ENCODE peak calls at places on chromosome 22, in five cellular contexts. N is tibial artery, D is DND-41, M is Caco-2, J is fibroblast of lung. L is an unnamed sample.
A peak's percentile ranks its signal among the peaks of the same experiment; 100 is the strongest.

GRCh38 chr22:37284807-37285355 is 2.6 kb downstream of the CYTH4 start:
- DNase-seq in N (peak; percentile 70), D (peak; percentile 58), M (no peak), J (no peak), L (no peak)

GRCh38 chr22:32764330-32765116 is 37.0 kb upstream of the TIMP3 start:
- DNase-seq in J (peak; percentile 95), D (no peak), N (peak; percentile 86), M (no peak), L (no peak)

GRCh38 chr22:29080061-29080975 is 7.5 kb downstream of the KREMEN1 start:
- DNase-seq in N (peak; percentile 56), M (no peak), D (no peak), J (no peak), L (peak; percentile 72)

GRCh38 chr22:38569972-38570840 is at the start of gene DMC1:
- DNase-seq in J (peak; percentile 84), D (peak; percentile 97), M (peak; percentile 96), N (peak; percentile 91), L (peak; percentile 92)

GRCh38 chr22:42702675-42703074 is 18.0 kb downstream of the A4GALT start:
- DNase-seq in D (no peak), N (no peak), J (no peak), M (no peak), L (no peak)

GRCh38 chr22:20464096-20464614 is 26.5 kb upstream of the SCARF2 start:
- DNase-seq in J (no peak), D (no peak), M (no peak), N (no peak), L (no peak)

GRCh38 chr22:24836282-24836681 is 30.3 kb downstream of the SGSM1 start:
- DNase-seq in N (no peak), J (peak; percentile 3), D (no peak), M (no peak), L (no peak)

GRCh38 chr22:48494256-48494967 is 1333.3 kb downstream of the BRD1 start:
- DNase-seq in D (no peak), N (no peak), J (no peak), M (peak; percentile 11), L (no peak)

GRCh38 chr22:37281195-37281594 is 1.1 kb upstream of the CYTH4 start:
- DNase-seq in J (no peak), D (no peak), N (no peak), M (no peak), L (no peak)

GRCh38 chr22:20641919-20642579 is 131.9 kb upstream of the SERPIND1 start:
- DNase-seq in D (no peak), J (no peak), N (no peak), M (no peak), L (no peak)

GRCh38 chr22:38163844-38164577 is 17.6 kb downstream of the PLA2G6 start:
- DNase-seq in D (no peak), N (no peak), M (peak; percentile 84), J (no peak), L (no peak)

GRCh38 chr22:25076281-25076680 is 123.4 kb upstream of the CRYBB3 start:
- DNase-seq in J (no peak), D (no peak), M (no peak), N (no peak), L (no peak)

GRCh38 chr22:47810505-47811500 is 1048.4 kb downstream of the TBC1D22A start:
- DNase-seq in D (no peak), J (no peak), N (no peak), M (no peak), L (no peak)

GRCh38 chr22:43148581-43148980 is 2.8 kb upstream of the TSPO start:
- DNase-seq in N (no peak), M (no peak), D (no peak), J (no peak), L (no peak)

GRCh38 chr22:40602231-40602630 is 34.3 kb downstream of the MRTFA start:
- DNase-seq in D (no peak), J (peak; percentile 8), M (no peak), N (no peak), L (no peak)

GRCh38 chr22:33380789-33381530 is 322.8 kb upstream of the SYN3 start:
- DNase-seq in J (peak; percentile 57), D (no peak), M (no peak), N (no peak), L (no peak)

GRCh38 chr22:40603088-40603605 is 33.4 kb downstream of the MRTFA start:
- DNase-seq in J (peak; percentile 64), D (no peak), M (no peak), N (no peak), L (peak; percentile 43)

GRCh38 chr22:29031236-29031982 is 30.2 kb downstream of the C22orf31 start:
- DNase-seq in J (peak; percentile 95), N (peak; percentile 76), D (no peak), M (no peak), L (no peak)

GRCh38 chr22:39664485-39665200 is 94.1 kb downstream of the CACNA1I start:
- DNase-seq in N (no peak), M (peak; percentile 63), D (no peak), J (no peak), L (peak; percentile 88)

GRCh38 chr22:48316876-48317250 is 1510.8 kb downstream of the BRD1 start:
- DNase-seq in M (no peak), D (no peak), N (peak; percentile 17), J (no peak), L (no peak)

GRCh38 chr22:42716649-42717127 is 4.0 kb downstream of the A4GALT start:
- DNase-seq in N (no peak), M (no peak), J (no peak), D (no peak), L (no peak)

GRCh38 chr22:35195821-35196220 is 61.5 kb upstream of the HMGXB4 start:
- DNase-seq in M (no peak), D (no peak), N (no peak), J (no peak), L (no peak)

GRCh38 chr22:38454361-38455062 is 487 bp downstream of the KCNJ4 start:
- DNase-seq in J (no peak), N (no peak), M (no peak), D (no peak), L (no peak)

DNA sequence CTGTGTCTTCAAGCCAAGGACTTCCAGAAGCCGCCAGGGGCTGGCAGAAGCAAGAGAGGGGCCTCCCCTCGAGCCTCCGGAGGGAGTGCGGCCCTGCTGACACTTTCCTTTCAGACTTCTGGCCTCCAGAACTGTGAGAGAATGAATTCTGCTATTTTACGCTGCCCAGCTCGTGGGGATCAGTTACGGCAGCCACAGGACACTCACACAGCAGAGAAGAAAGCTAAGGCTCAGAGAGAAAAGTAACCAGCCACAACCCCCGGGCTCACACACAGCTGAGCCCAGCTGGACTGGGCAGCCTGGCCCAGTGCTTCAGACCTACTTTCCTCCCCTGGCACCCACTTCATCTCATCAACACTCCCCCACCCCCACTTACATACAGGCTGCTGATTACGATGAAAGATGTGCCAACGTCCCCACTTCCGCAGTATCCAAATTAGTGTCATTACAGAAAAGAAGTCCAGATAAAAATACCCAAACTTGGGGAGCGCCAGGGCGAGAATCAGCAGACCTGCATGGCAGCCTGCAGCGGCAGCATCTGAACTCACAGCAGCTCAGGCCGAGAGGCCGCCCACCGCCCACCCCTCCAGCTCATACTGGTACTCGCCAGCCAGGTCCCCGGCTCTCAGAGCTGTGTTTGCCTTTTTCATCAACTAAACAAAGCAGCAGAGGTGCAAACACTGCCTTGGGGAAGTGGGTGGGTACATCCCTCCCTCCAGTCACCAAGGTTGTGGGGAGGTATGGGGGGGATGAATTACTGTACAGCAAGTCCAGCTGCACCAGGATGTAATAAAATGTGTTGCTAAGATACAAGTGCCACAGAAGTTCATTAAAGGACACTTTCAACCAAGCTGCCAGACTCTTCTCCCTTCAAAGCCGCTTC is 15.2 kb downstream of the PHF21B start:
- DNase-seq in N (no peak), J (no peak), D (no peak), M (no peak), L (peak; percentile 26)
- H3K27me3 ChIP-seq in N (no peaks in the 10 kb centered on the region), J (no peaks in the 10 kb centered on the region), D (no peaks in the 10 kb centered on the region), M (peaks cover 2% of the 10 kb centered on the region), L (no peaks in the 10 kb centered on the region)

GRCh38 chr22:46593996-46594946 is 25.9 kb upstream of the GRAMD4 start:
- DNase-seq in D (no peak), N (no peak), M (no peak), J (no peak), L (no peak)

GRCh38 chr22:46590334-46590733 is 29.9 kb upstream of the GRAMD4 start:
- DNase-seq in J (no peak), M (no peak), D (no peak), N (no peak), L (no peak)

GRCh38 chr22:46591890-46592289 is 28.3 kb upstream of the GRAMD4 start:
- DNase-seq in J (no peak), M (no peak), D (peak; percentile 31), N (no peak), L (no peak)

GRCh38 chr22:46593211-46593676 is 26.9 kb upstream of the GRAMD4 start:
- DNase-seq in J (no peak), N (peak; percentile 61), M (no peak), D (peak; percentile 60), L (no peak)

DNA sequence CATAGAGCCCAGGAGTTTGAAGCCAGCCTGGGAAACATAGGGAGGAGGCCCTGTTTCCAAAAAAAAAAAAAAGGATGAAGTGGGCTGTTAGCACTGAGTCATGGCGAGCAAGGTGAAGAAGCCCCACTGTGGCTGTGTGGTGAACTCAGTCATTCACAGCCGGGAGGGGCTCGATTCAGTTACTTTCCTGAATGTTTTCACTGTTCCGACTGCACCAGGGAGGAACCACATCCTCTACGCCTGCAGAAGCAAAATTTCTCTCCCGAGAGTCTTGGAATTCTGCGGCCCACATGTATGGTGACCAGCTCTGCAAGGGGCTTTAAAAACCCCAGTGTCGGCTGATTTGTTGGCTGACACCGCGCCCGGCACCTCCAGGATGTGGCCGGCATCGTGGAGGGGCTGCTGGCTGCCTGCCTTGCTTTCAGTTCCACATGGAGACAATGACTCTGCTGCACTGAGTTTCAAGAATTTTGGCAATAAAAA is 27.8 kb upstream of the GRAMD4 start:
- DNase-seq in N (no peak), J (peak; percentile 49), D (peak; percentile 84), M (no peak), L (no peak)
- H3K4me3 ChIP-seq in N (peak overlapping the region; percentile 12), J (no peak overlapping the region), D (peak overlapping the region; percentile 48), M (no peak overlapping the region), L (no peak overlapping the region)

DNA sequence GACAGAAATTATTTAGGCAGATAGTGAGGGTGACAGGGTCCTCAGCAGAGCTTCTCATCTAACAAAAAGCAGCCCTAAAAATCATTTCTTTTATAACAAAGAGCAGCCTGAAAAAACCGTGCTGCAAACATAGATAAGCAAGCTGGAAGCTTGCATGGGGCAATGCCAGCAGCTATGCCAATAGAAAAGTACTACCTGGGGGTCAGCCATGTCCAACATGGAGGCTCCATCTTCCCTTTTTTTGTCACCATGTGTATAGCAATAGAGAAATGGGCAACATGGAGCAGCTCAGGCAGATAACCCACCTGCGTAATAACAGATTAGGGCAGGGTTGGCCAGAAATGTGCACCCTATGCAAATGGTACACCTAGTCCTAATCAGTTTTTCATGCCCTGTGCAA is 57.4 kb upstream of the IGLL5 start:
- DNase-seq in N (no peak), M (no peak), J (no peak), D (no peak), L (no peak)
- H3K27me3 ChIP-seq in N (no peaks in the 10 kb centered on the region), M (no peaks in the 10 kb centered on the region), J (no peaks in the 10 kb centered on the region), D (no peaks in the 10 kb centered on the region), L (peaks cover 13% of the 10 kb centered on the region)

DNA sequence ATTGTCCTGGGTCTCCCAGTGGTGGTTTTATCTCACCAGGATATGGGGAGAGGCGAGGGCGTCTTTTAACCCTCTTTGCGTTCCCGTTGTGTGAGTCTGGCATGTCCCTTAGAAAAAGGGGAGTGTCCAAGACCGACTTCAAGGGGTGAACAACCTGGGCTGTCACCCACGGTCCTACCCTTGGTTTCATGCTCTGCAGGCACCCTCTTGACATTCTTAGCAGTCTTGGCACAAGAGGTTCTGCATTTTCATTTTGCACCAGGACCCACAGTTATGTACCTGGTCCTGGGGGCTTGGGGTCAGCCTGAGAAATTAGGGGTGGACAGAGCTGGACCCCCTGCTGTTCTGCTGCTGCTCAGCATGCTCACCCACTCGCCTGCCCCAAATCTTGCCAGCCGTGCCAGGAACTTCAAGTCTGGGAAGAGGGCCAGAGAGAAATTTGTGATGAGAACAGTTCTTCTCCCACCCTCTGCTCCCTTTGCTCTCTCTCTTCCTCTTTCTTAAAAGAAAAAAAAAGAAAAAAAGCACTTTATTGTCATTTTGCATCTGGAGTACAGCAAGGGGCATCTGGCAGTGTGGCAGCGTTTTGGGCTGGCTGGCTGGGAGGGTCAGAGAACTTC is 471.2 kb downstream of the MIAT start:
- DNase-seq in N (peak; percentile 41), J (no peak), M (no peak), D (no peak), L (no peak)
- H3K4me3 ChIP-seq in N (no peak overlapping the region), J (no peak overlapping the region), M (no peak overlapping the region), D (no peak overlapping the region), L (no peak overlapping the region)